ENCODE peak calls at places on chromosomes 12 and 14, in four cellular contexts. C is IMR-90, M is Peyer's patch, L is spleen. F is an unnamed sample.

GRCh38 chr12:85424581-85425348 is 144.7 kb downstream of the ALX1 start:
- DNase-seq in C (peak), M (no peak), L (no peak), F (no peak)

GRCh38 chr14:103550451-103551337 is 11.8 kb downstream of the BAG5 start:
- DNase-seq in C (no peak), M (no peak), L (peak), F (no peak)

GRCh38 chr14:95935228-95935822 is 58.7 kb downstream of the TUNAR start:
- DNase-seq in C (peak), M (no peak), L (no peak), F (no peak)

GRCh38 chr12:52521581-52522266 is 1.5 kb upstream of the KRT5 start:
- DNase-seq in C (no peak), M (peak), L (no peak), F (no peak)

GRCh38 chr12:95623554-95624170 is 72.4 kb upstream of the USP44 start:
- DNase-seq in C (peak), M (no peak), L (peak), F (no peak)

GRCh38 chr12:41983394-41983793 is 161.3 kb downstream of the GXYLT1 start:
- DNase-seq in C (no peak), M (no peak), L (no peak), F (no peak)

GRCh38 chr12:75750950-75751349 is 239.5 kb upstream of the KRR1 start:
- DNase-seq in C (peak), M (no peak), L (no peak), F (no peak)

GRCh38 chr14:55588259-55588699 is 8.3 kb downstream of the KTN1 start:
- DNase-seq in C (peak), M (no peak), L (no peak), F (no peak)

GRCh38 chr12:12562016-12562483 is 613 bp downstream of the DUSP16 start:
- DNase-seq in C (peak), M (no peak), L (peak), F (no peak)

GRCh38 chr14:104582005-104582404 is 2.4 kb downstream of the C14orf180 start:
- DNase-seq in C (no peak), M (no peak), L (no peak), F (no peak)

GRCh38 chr12:56991319-56991906 is 14.9 kb downstream of the ZBTB39 start:
- DNase-seq in C (no peak), M (no peak), L (peak), F (no peak)

GRCh38 chr12:68358532-68359485 is 26.6 kb upstream of the MDM1 start:
- DNase-seq in C (peak), M (peak), L (no peak), F (no peak)

GRCh38 chr14:22721213-22721612 is 45.3 kb upstream of the OXA1L start:
- DNase-seq in C (no peak), M (no peak), L (no peak), F (no peak)

GRCh38 chr14:69769623-69770022 is 2.7 kb downstream of the SRSF5 start:
- DNase-seq in C (no peak), M (no peak), L (no peak), F (no peak)

GRCh38 chr12:94998322-94998721 is 5.2 kb downstream of the NDUFA12 start:
- DNase-seq in C (no peak), M (no peak), L (no peak), F (no peak)

GRCh38 chr14:28300356-28300755 is 466.2 kb upstream of the FOXG1 start:
- DNase-seq in C (no peak), M (no peak), L (no peak), F (no peak)

GRCh38 chr14:66045572-66046021 is 440.6 kb upstream of the CCDC196 start:
- DNase-seq in C (no peak), M (no peak), L (no peak), F (no peak)

GRCh38 chr12:113469893-113470743 is 1.6 kb downstream of the LHX5 start:
- DNase-seq in C (no peak), M (no peak), L (no peak), F (no peak)

GRCh38 chr14:50070840-50071548 is 45.4 kb downstream of the VCPKMT start:
- DNase-seq in C (no peak), M (no peak), L (peak), F (no peak)

GRCh38 chr12:53751336-53752191 is at the start of gene CISTR:
- DNase-seq in C (no peak), M (peak), L (peak), F (no peak)

GRCh38 chr12:29317556-29318363 is 63.2 kb downstream of the ERGIC2 start:
- DNase-seq in C (peak), M (no peak), L (no peak), F (no peak)

GRCh38 chr14:81766597-81766996 is 232.9 kb upstream of the SEL1L start:
- DNase-seq in C (no peak), M (no peak), L (no peak), F (no peak)

GRCh38 chr12:47995976-47996375 is 8.3 kb downstream of the COL2A1 start:
- DNase-seq in C (peak), M (no peak), L (peak), F (no peak)

GRCh38 chr14:68551045-68551683 is 241.7 kb downstream of the ZFP36L1 start:
- DNase-seq in C (no peak), M (no peak), L (no peak), F (no peak)

GRCh38 chr12:58342736-58343135 is 401.4 kb downstream of the ATP23 start:
- DNase-seq in C (no peak), M (no peak), L (no peak), F (no peak)

GRCh38 chr14:78721756-78722455 is 551.7 kb downstream of the NRXN3 start:
- DNase-seq in C (no peak), M (no peak), L (no peak), F (no peak)

GRCh38 chr14:23644195-23644918 is 8.2 kb downstream of the DHRS2 start:
- DNase-seq in C (no peak), M (no peak), L (no peak), F (no peak)

GRCh38 chr12:88243886-88244491 is 101.9 kb downstream of the TMTC3 start:
- DNase-seq in C (no peak), M (no peak), L (no peak), F (no peak)

GRCh38 chr12:58966939-58967338 is 46.6 kb upstream of the LRIG3 start:
- DNase-seq in C (peak), M (no peak), L (no peak), F (no peak)

GRCh38 chr14:104387385-104388010 is 192.1 kb upstream of the C14orf180 start:
- DNase-seq in C (no peak), M (no peak), L (peak), F (no peak)

GRCh38 chr14:93006484-93007128 is 83.7 kb downstream of the CHGA start:
- DNase-seq in C (no peak), M (no peak), L (no peak), F (no peak)

GRCh38 chr12:74515849-74516248 is 21.8 kb upstream of the ATXN7L3B start:
- DNase-seq in C (no peak), M (no peak), L (no peak), F (no peak)

GRCh38 chr12:65827827-65828231 is 3.5 kb downstream of the HMGA2 start:
- DNase-seq in C (no peak), M (no peak), L (no peak), F (no peak)

GRCh38 chr12:47534695-47535094 is 171.1 kb downstream of the RPAP3 start:
- DNase-seq in C (peak), M (no peak), L (no peak), F (no peak)

GRCh38 chr12:93136243-93137015 is 207.3 kb upstream of the EEA1 start:
- DNase-seq in C (no peak), M (no peak), L (no peak), F (no peak)

GRCh38 chr14:98977451-98977850 is 294.5 kb downstream of the BCL11B start:
- DNase-seq in C (no peak), M (no peak), L (no peak), F (no peak)

GRCh38 chr14:98974113-98974512 is 297.9 kb downstream of the BCL11B start:
- DNase-seq in C (no peak), M (no peak), L (no peak), F (no peak)
- TF ChIP-seq POLR2A in C (no peak), M (no peak), L (no peak), F (no peak)

DNA sequence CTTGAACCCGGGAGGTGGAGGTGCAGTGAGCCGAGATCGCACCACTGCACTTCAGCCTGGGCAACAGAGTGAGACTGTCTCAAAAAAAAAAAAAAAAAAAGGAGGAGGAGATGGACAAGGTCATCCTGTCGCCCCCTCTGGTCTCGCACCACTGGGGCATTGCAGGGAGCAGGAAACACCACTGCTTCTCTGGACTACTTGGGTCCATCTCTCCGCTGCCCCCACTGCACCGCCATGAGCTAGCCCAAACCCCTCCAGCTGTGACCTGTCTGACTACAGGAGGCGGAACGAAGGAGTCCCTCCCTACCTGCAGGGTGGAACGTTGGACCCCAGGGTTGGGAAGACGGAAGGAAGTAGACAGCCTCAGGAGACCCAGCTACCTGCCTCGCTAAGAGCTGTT is 18.2 kb upstream of the FAM222A start:
- DNase-seq in C (no peak), M (no peak), L (peak), F (no peak)
- TF ChIP-seq POLR2A in C (no peak), M (no peak), L (no peak), F (no peak)

GRCh38 chr12:31224768-31225448 is 101.0 kb downstream of the SINHCAF start:
- DNase-seq in C (no peak), M (no peak), L (no peak), F (no peak)

GRCh38 chr12:31227401-31227981 is 98.5 kb downstream of the SINHCAF start:
- DNase-seq in C (no peak), M (no peak), L (no peak), F (no peak)

GRCh38 chr12:31226639-31227038 is 99.3 kb downstream of the SINHCAF start:
- DNase-seq in C (no peak), M (no peak), L (no peak), F (no peak)

GRCh38 chr12:31222620-31223222 is 103.2 kb downstream of the SINHCAF start:
- DNase-seq in C (no peak), M (no peak), L (no peak), F (no peak)

GRCh38 chr12:31225656-31226535 is 100.1 kb downstream of the SINHCAF start:
- DNase-seq in C (no peak), M (no peak), L (no peak), F (no peak)
- TF ChIP-seq POLR2A in C (no peak), M (no peak), L (no peak), F (no peak)

DNA sequence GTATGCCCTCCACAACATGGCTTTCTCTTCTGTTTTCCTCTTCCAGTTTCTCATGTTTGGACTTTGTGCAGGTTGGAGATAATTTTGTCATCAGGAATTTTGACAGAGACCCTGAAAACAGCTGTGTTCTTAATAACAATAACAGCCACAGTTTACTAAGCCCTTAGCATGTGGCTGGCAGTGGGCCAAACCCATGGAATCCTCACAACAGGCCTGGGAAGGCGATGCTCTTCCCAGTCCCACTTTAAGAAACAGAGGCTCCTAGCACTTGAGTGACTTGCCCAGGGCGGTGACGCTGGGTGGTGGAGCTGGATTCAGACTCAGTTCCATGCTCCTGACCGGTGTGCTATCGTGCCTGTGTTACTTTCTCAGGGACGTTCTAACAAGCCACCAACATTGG is 20.1 kb upstream of the PLEKHG3 start:
- DNase-seq in C (peak), M (no peak), L (no peak), F (no peak)
- TF ChIP-seq POLR2A in C (no peak), M (no peak), L (no peak), F (no peak)

F was measured in esophagus squamous epithelium.